ENCODE peak calls at places on chromosomes 1 and 21, in five cellular contexts. K is fibroblast of lung, U is BE2C, C is Caco-2, M is IMR-90. V is an unnamed sample.

GRCh38 chr1:183159960-183160359 is 26.1 kb upstream of the LAMC2 start:
- DNase-seq in K (peak), U (no peak), C (peak), M (no peak), V (peak)

GRCh38 chr1:20472121-20472520 is 13.9 kb downstream of the CAMK2N1 start:
- DNase-seq in K (no peak), U (no peak), C (no peak), M (no peak), V (no peak)

GRCh38 chr1:87603636-87604035 is 275.0 kb downstream of the LMO4 start:
- DNase-seq in K (no peak), U (no peak), C (no peak), M (no peak), V (no peak)

GRCh38 chr1:2177541-2177940 is 17.0 kb downstream of the FAAP20 start:
- DNase-seq in K (no peak), U (no peak), C (no peak), M (no peak), V (no peak)

GRCh38 chr1:217134857-217135568 is 411.8 kb upstream of the ESRRG start:
- DNase-seq in K (peak), U (no peak), C (peak), M (peak), V (no peak)

GRCh38 chr1:10575616-10576015 is 100.9 kb downstream of the PEX14 start:
- DNase-seq in K (peak), U (no peak), C (no peak), M (peak), V (peak)

GRCh38 chr1:41479000-41479807 is 5.3 kb downstream of the EDN2 start:
- DNase-seq in K (peak), U (peak), C (no peak), M (peak), V (no peak)

GRCh38 chr1:7549693-7550161 is 221.4 kb upstream of the VAMP3 start:
- DNase-seq in K (no peak), U (no peak), C (no peak), M (peak), V (peak)

GRCh38 chr1:19204665-19205266 is 5.3 kb downstream of the UBR4 start:
- DNase-seq in K (peak), U (no peak), C (no peak), M (peak), V (peak)

GRCh38 chr1:2802421-2802961 is 998 bp upstream of the TTC34 start:
- DNase-seq in K (no peak), U (no peak), C (no peak), M (no peak), V (no peak)

GRCh38 chr1:21623411-21623961 is 45.7 kb downstream of the RAP1GAP start:
- DNase-seq in K (no peak), U (peak), C (peak), M (no peak), V (peak)

GRCh38 chr1:67564193-67564592 is 120.8 kb upstream of the GADD45A start:
- DNase-seq in K (no peak), U (no peak), C (no peak), M (peak), V (no peak)

GRCh38 chr1:210362526-210362925 is 33.8 kb downstream of the HHAT start:
- DNase-seq in K (peak), U (no peak), C (no peak), M (peak), V (no peak)

GRCh38 chr1:112818990-112819689 is 104.0 kb upstream of the PPM1J start:
- DNase-seq in K (peak), U (no peak), C (no peak), M (peak), V (peak)

GRCh38 chr1:57468661-57469523 is 45.0 kb upstream of the DAB1 start:
- DNase-seq in K (peak), U (no peak), C (no peak), M (peak), V (peak)

GRCh38 chr1:228092342-228093049 is 10.0 kb downstream of the ARF1 start:
- DNase-seq in K (no peak), U (no peak), C (no peak), M (no peak), V (no peak)

GRCh38 chr1:169601096-169601881 is 15.0 kb upstream of the F5 start:
- DNase-seq in K (peak), U (no peak), C (peak), M (peak), V (peak)

GRCh38 chr1:109832935-109833334 is 69.2 kb upstream of the EPS8L3 start:
- DNase-seq in K (no peak), U (no peak), C (no peak), M (no peak), V (no peak)

GRCh38 chr1:151729157-151729965 is 8.0 kb downstream of the RIIAD1 start:
- DNase-seq in K (no peak), U (no peak), C (no peak), M (no peak), V (no peak)

GRCh38 chr1:69567847-69568434 is at the start of gene LRRC7:
- DNase-seq in K (peak), U (peak), C (peak), M (no peak), V (no peak)

GRCh38 chr1:33176362-33176850 is 5.4 kb downstream of the TRIM62 start:
- DNase-seq in K (peak), U (peak), C (no peak), M (peak), V (no peak)

GRCh38 chr1:150415800-150416199 is 51.9 kb downstream of the RPRD2 start:
- DNase-seq in K (no peak), U (no peak), C (no peak), M (no peak), V (no peak)

GRCh38 chr1:111140680-111140967 is 601 bp downstream of the CEPT1 start:
- DNase-seq in K (peak), U (no peak), C (no peak), M (peak), V (peak)

GRCh38 chr1:167762061-167762746 is 40.4 kb downstream of the MPZL1 start:
- DNase-seq in K (no peak), U (no peak), C (no peak), M (no peak), V (no peak)

GRCh38 chr1:66553846-66554245 is 19.9 kb downstream of the SGIP1 start:
- DNase-seq in K (peak), U (no peak), C (no peak), M (peak), V (peak)

GRCh38 chr1:159877695-159878444 is 15.4 kb upstream of the VSIG8 start:
- DNase-seq in K (no peak), U (no peak), C (no peak), M (no peak), V (no peak)

GRCh38 chr1:206497363-206497762 is 10.0 kb upstream of the RASSF5 start:
- DNase-seq in K (no peak), U (no peak), C (no peak), M (no peak), V (no peak)

GRCh38 chr1:228445867-228446584 is 29.4 kb upstream of the TRIM17 start:
- DNase-seq in K (peak), U (peak), C (peak), M (peak), V (peak)

DNA sequence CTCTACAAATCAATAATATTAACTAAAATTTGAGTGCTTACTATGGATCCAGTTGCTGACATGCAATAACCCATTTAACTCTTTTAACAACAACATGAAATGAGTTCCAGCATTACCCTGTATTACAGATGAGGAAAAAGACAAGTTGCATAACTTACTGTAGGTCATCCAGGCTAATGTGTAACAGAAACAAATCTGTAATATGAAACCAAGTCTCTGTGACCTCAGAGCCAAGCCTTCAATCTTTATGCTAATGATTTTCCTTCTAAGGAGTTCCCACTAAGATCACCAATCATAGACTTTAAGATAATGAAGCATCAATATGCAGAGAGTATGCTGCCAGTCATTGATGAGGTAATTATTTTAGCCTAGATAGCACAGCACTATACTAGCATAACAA is 35.6 kb upstream of the RNPC3 start:
- DNase-seq in K (peak), U (no peak), C (peak), M (peak), V (peak)
- TF ChIP-seq CTCF in K (no peak), U (no peak), C (no peak), M (no peak), V (no peak)

GRCh38 chr21:45555251-45555556 is 13.0 kb upstream of the SLC19A1 start:
- DNase-seq in K (no peak), U (no peak), C (no peak), M (peak), V (no peak)
- H3K4me3 ChIP-seq in K (peak), U (no peak), C (peak), M (peak), V (peak)

GRCh38 chr1:163535807-163536206 is 214.1 kb downstream of the NUF2 start:
- DNase-seq in K (peak), U (no peak), C (no peak), M (peak), V (peak)
- TF ChIP-seq CTCF in K (no peak), U (peak), C (peak), M (peak), V (peak)

DNA sequence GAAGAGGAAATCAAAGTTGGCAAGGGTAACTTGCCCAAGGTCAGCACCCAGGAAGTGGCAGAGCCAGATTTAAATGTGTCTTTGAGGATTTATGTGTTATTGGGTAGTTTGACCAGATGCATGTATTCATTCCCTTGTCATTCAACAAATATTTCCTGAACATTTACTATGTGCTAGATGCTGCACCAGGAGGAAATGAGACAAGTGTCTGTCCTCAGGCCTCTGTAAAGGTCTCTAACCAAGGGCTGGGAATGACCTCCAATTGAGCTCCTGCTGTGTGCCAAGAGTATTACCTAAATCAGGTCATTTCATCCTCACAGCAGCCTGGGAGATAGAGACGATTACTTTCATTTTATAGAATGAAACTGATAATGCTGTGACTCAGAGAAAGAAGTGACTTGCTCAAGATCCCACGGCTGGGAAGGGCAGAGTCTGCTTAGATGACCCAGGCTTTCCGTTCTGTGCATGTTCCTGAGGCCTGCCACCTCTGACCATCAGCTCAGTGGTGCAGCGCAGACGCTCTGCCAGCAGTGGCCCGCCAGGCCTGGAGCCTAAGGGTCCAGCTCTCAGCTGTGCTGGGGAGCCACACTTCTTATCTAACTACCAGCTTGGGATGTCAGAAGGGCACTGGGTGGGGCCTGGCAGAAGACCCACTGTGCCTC is 3.5 kb upstream of the TTC22 start:
- DNase-seq in K (no peak), U (no peak), C (no peak), M (peak), V (peak)
- H3K4me3 ChIP-seq in K (no peak), U (no peak), C (no peak), M (no peak), V (no peak)

GRCh38 chr1:27551170-27551952 is 52.6 kb downstream of the AHDC1 start:
- DNase-seq in K (no peak), U (no peak), C (no peak), M (no peak), V (no peak)

GRCh38 chr1:27550510-27551169 is 53.3 kb downstream of the AHDC1 start:
- DNase-seq in K (no peak), U (no peak), C (no peak), M (no peak), V (no peak)

GRCh38 chr1:27549807-27550408 is 54.0 kb downstream of the AHDC1 start:
- DNase-seq in K (no peak), U (no peak), C (no peak), M (no peak), V (no peak)

GRCh38 chr1:27552911-27553420 is 51.0 kb downstream of the AHDC1 start:
- DNase-seq in K (no peak), U (no peak), C (no peak), M (no peak), V (no peak)

DNA sequence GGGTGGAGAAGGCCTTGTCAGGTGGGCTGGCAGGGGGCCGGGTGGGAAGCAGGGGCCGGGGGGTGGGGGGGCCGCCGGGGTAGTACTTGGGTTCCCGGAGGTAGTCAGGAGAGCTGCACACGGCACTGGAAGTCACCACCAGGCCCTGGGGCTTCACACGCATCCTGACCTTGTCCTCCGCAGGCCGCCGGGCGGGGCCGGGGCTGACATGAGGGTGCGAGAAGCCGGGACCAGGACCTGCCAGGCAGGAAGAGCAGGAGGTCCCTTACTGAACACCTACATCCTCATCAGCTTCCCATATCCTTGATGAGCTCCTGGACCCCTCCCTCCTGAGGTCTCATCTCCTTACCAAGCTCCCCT is 52.0 kb downstream of the AHDC1 start:
- DNase-seq in K (no peak), U (no peak), C (no peak), M (no peak), V (no peak)
- TF ChIP-seq CTCF in K (no peak), U (no peak), C (no peak), M (no peak), V (no peak)

GRCh38 chr1:203271962-203272632 is 33.2 kb upstream of the BTG2 start:
- DNase-seq in K (no peak), U (no peak), C (no peak), M (no peak), V (no peak)

GRCh38 chr1:203272633-203273205 is 32.6 kb upstream of the BTG2 start:
- DNase-seq in K (no peak), U (no peak), C (no peak), M (no peak), V (no peak)

GRCh38 chr1:203273869-203274602 is 31.3 kb upstream of the BTG2 start:
- DNase-seq in K (no peak), U (no peak), C (no peak), M (no peak), V (no peak)

GRCh38 chr1:203274603-203275381 is 30.5 kb upstream of the BTG2 start:
- DNase-seq in K (peak), U (no peak), C (no peak), M (peak), V (peak)

DNA sequence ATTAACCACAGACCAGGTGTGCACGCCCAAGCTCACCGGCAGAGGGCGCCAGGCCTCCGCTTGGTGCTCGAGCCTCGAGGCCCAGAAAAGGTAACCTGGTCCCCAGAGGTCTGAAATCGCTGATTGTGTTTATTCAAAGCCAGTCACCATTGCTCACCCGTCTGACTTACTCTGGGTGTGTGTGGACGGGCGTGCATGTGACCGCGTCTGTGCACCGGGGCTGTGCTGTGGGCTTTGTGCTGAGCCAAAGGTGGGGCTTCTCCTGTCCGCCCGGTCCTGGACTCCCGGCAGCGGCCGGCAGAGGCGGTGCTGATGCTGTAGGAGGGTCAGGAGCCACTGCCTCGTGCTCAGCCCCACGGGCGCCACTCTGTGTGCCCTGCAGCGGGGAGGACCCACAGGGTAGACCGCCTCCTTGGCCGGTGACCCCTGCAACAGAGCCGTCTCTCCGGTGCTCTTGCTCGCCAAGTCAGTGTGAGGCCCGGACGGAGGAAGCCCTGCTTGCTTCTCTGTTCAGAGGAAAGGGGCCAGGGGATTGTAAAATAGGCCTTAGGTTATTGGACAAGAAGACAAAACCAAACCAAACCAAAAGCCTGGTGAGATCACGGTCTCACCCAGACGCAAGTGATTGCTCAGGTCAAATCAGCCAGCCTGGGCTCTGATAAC is 32.0 kb upstream of the BTG2 start:
- DNase-seq in K (peak), U (peak), C (peak), M (peak), V (peak)
- H3K4me3 ChIP-seq in K (no peak), U (peak), C (no peak), M (no peak), V (no peak)

GRCh38 chr1:64982134-64982533 is 15.8 kb upstream of the JAK1 start:
- DNase-seq in K (no peak), U (no peak), C (no peak), M (no peak), V (peak)
- TF ChIP-seq CTCF in K (no peak), U (no peak), C (no peak), M (no peak), V (no peak)